ENCODE peak calls at places on chromosomes 6 and 20, in seven cellular contexts. R is A549, V is tibial nerve, N is breast epithelium, Q is adrenal gland, B is ovary, X is spleen. Z is an unnamed sample.

GRCh38 chr6:158361961-158362634 is 49.8 kb downstream of the TULP4 start:
- DNase-seq in B (no peak), Q (no peak), N (no peak), R (no peak), V (no peak), X (no peak), Z (no peak)

GRCh38 chr20:46070215-46070910 is 19.4 kb downstream of the NCOA5 start:
- DNase-seq in N (no peak), B (no peak), V (no peak), Q (no peak), X (no peak), R (no peak), Z (no peak)

GRCh38 chr6:53524455-53524815 is 20.5 kb downstream of the GCLC start:
- DNase-seq in B (no peak), V (no peak), X (no peak), Q (no peak), N (no peak), R (peak), Z (no peak)

GRCh38 chr20:51750037-51750769 is 18.0 kb downstream of the ATP9A start:
- DNase-seq in V (peak), X (no peak), N (peak), Q (peak), R (peak), B (no peak), Z (no peak)

GRCh38 chr20:63686492-63687321 is 9.7 kb upstream of the TNFRSF6B start:
- DNase-seq in B (peak), Q (peak), N (no peak), V (peak), R (peak), X (peak), Z (no peak)

GRCh38 chr20:63122626-63123025 is 93.3 kb downstream of the YTHDF1 start:
- DNase-seq in N (no peak), Q (no peak), R (no peak), V (no peak), B (no peak), X (peak), Z (no peak)

GRCh38 chr6:136031982-136032381 is 180.5 kb downstream of the PDE7B start:
- DNase-seq in X (no peak), Q (peak), V (peak), N (no peak), B (no peak), R (peak), Z (no peak)

GRCh38 chr6:46098678-46099077 is 31.1 kb upstream of the ENPP4 start:
- DNase-seq in Q (peak), R (no peak), X (no peak), V (no peak), N (peak), B (no peak), Z (no peak)

GRCh38 chr6:112626468-112627082 is 279.4 kb downstream of the RFPL4B start:
- DNase-seq in N (no peak), V (no peak), Q (no peak), X (no peak), R (peak), B (no peak), Z (no peak)

GRCh38 chr6:24428615-24429014 is 25.9 kb downstream of the MRS2 start:
- DNase-seq in X (no peak), B (no peak), R (peak), N (no peak), Q (no peak), V (no peak), Z (no peak)

GRCh38 chr6:131368077-131368911 is 204.7 kb upstream of the ARG1 start:
- DNase-seq in B (peak), N (peak), Q (peak), X (no peak), R (peak), V (peak), Z (no peak)

GRCh38 chr20:9744551-9744950 is 94.3 kb downstream of the PAK5 start:
- DNase-seq in R (no peak), Q (no peak), X (no peak), B (no peak), V (no peak), N (no peak), Z (no peak)

GRCh38 chr20:57655812-57656161 is 35.6 kb upstream of the ZBP1 start:
- DNase-seq in B (no peak), V (peak), N (no peak), R (no peak), Q (no peak), X (peak), Z (no peak)

GRCh38 chr6:138086573-138087196 is 20.5 kb downstream of the PERP start:
- DNase-seq in N (no peak), V (no peak), Q (no peak), X (no peak), R (peak), B (no peak), Z (no peak)

GRCh38 chr6:44738652-44739141 is 351.2 kb downstream of the CDC5L start:
- DNase-seq in B (no peak), X (no peak), Q (peak), R (peak), V (no peak), N (no peak), Z (no peak)

GRCh38 chr6:26536571-26537159 is 1.5 kb upstream of the HMGN4 start:
- DNase-seq in R (peak), X (no peak), Q (peak), B (peak), N (no peak), V (no peak), Z (no peak)

GRCh38 chr6:26122793-26123674 is 35.8 kb downstream of the HFE start:
- DNase-seq in N (peak), B (peak), Q (peak), V (peak), X (peak), R (peak), Z (peak)

GRCh38 chr6:97524846-97525245 is 241.8 kb upstream of the MMS22L start:
- DNase-seq in Q (no peak), R (no peak), V (no peak), B (no peak), X (peak), N (no peak), Z (no peak)

GRCh38 chr20:38934530-38934929 is 8.3 kb downstream of the FAM83D start:
- DNase-seq in B (no peak), V (no peak), Q (no peak), R (no peak), N (no peak), X (no peak), Z (no peak)

GRCh38 chr20:23143986-23144695 is 58.0 kb upstream of the CD93 start:
- DNase-seq in N (no peak), B (no peak), Q (no peak), R (no peak), X (no peak), V (no peak), Z (no peak)

GRCh38 chr6:125577263-125577662 is 172.2 kb upstream of the HEY2 start:
- DNase-seq in N (no peak), R (no peak), B (no peak), V (no peak), X (no peak), Q (no peak), Z (no peak)

GRCh38 chr6:154931741-154932424 is 63.2 kb upstream of the TIAM2 start:
- DNase-seq in N (no peak), X (no peak), R (no peak), V (no peak), Q (no peak), B (no peak), Z (no peak)

GRCh38 chr20:53737404-53738038 is 143.9 kb upstream of the ZNF217 start:
- DNase-seq in X (no peak), R (no peak), V (no peak), Q (no peak), N (no peak), B (no peak), Z (no peak)

GRCh38 chr6:23174781-23175361 is 605.5 kb downstream of the HDGFL1 start:
- DNase-seq in N (no peak), R (peak), X (no peak), V (no peak), B (no peak), Q (no peak), Z (no peak)

GRCh38 chr20:23205656-23206055 is 119.5 kb upstream of the CD93 start:
- DNase-seq in R (no peak), X (no peak), B (no peak), N (no peak), V (peak), Q (peak), Z (no peak)

GRCh38 chr6:148272084-148272483 is 70.6 kb upstream of the SASH1 start:
- DNase-seq in B (no peak), X (no peak), V (no peak), N (no peak), Q (no peak), R (no peak), Z (no peak)

GRCh38 chr6:1103027-1103426 is 208.9 kb upstream of the FOXQ1 start:
- DNase-seq in B (no peak), Q (no peak), R (no peak), V (no peak), X (no peak), N (no peak), Z (no peak)

GRCh38 chr6:18053555-18054445 is 66.4 kb upstream of the KIF13A start:
- DNase-seq in V (no peak), B (no peak), Q (no peak), R (no peak), N (no peak), X (no peak), Z (no peak)

GRCh38 chr6:28542440-28543293 is 17.0 kb downstream of the GPX5 start:
- DNase-seq in R (peak), V (no peak), Q (peak), X (no peak), N (no peak), B (peak), Z (no peak)

GRCh38 chr6:125947581-125947980 is 9.0 kb upstream of the HINT3 start:
- DNase-seq in B (no peak), N (no peak), V (no peak), Q (peak), X (no peak), R (peak), Z (no peak)

GRCh38 chr6:75381878-75382633 is 97.5 kb upstream of the TMEM30A start:
- DNase-seq in X (no peak), R (peak), N (no peak), V (no peak), Q (no peak), B (no peak), Z (no peak)

DNA sequence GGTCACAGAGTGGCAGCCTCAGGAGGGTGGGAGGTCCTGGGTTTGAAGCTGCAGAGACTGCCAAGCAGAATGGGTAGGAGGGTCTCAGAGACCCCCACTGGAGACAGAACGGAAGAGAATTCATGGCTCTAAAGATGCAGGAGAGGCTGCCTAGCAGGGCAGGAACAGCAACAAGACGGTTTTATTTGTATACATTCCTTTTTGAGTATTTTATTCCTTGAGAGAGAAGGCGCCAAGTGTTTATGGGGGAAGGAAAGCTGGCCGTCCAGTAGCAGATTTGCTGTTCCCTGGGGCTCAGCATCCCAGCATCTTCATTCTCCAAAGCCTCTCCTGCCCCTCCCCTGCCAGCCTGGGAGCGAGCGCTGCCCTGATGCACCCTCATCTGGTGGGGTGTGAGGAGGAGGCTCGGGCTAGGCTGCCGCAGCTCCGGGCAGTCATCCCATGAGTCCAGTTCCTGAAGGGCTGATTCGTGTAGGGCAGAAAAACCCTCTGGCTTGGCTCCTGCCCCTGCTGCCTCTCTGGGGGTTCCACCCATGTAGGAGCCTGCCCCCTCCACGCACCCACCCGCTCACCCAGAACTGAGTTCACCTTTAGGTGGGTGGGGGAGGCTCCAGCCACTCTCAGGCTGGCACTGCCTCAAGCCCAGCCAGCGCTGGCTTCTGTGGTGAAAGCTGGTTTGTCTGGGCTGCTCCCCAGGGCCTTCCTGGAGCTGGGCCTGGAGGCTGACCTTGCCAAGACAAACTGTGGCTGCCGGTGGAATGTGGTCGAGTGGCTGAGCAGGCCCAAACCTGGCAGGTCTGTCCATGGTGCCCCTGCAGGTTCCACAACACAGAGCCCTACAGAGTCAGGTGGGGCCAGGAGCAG is 32.4 kb downstream of the CPXM1 start:
- DNase-seq in Q (peak), N (peak), B (no peak), R (no peak), X (no peak), V (no peak), Z (no peak)
- TF ChIP-seq POLR2A in Q (no peak), N (no peak), B (no peak), R (no peak), X (no peak), V (no peak), Z (no peak)

DNA sequence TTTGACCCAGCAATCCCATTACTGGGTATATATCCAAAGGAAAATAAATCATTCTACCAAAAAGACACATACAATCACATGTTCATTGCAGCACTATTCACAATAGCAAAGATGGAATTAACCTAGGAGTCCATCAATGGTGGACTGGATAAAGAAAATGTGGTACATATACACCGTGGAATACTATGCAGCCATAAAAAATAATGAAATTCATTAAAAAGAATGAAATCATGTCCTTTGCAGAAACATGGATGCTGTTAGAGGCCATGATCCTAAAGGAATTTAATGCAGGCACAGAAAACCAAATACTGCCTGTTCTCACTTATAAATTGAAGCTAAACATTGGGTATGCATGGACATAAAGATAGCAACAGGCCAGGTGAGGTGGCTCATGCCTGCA is 61.9 kb upstream of the BMP6 start:
- DNase-seq in Q (no peak), R (no peak), B (no peak), N (no peak), V (no peak), X (no peak), Z (no peak)
- H3K4me3 ChIP-seq in Q (no peak), R (no peak), B (no peak), N (no peak), V (no peak), X (no peak), Z (no peak)

DNA sequence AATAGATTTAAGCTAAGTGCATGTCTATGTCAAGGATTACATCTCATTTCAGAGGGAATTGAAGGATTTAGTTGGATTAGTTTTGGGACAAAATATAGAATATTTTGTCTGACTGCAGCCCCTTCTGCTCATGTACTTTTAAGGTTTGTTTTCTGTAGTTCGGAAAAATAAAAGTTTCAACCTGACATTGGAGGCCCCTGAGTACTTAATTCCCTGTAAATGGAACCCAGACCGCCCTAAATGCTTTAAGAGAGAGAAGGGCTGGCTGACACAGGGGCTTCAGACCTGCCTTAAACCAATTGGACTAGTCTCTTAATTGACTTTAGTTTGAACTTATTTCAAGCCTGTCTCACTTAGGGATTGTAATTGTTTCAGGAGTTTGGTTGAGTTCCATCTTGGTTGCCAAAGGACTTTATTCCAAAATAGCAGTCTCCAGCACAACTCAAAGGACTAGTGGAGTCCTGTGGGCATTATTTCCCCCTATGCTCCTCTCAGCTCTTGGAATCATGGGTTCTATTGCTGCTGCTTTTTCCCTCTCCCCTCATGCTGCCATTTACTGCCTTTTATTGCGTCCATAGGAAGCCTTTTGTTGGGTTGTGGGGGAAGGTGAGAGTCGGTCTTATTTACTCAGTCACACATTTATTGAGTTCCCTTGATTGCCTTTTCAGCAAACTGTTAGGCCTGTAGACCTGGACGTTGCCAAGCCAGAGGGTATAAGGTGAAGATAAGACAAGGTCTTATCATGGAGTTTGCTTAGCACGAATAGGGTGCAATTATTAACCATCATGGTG is 14.5 kb downstream of the BRD2 start:
- DNase-seq in B (no peak), X (no peak), N (no peak), Q (no peak), R (no peak), V (no peak), Z (no peak)
- TF ChIP-seq POLR2A in B (no peak), X (no peak), N (no peak), Q (no peak), R (no peak), V (no peak), Z (no peak)

GRCh38 chr6:144343736-144344428 is 58.7 kb downstream of the UTRN start:
- DNase-seq in B (no peak), Q (no peak), R (peak), X (peak), N (no peak), V (no peak), Z (no peak)
- H3K4me3 ChIP-seq in B (no peak), Q (peak), R (no peak), X (peak), N (peak), V (no peak), Z (peak)

GRCh38 chr6:108565091-108565766 is 4.5 kb downstream of the FOXO3 start:
- DNase-seq in Q (no peak), N (no peak), B (no peak), R (no peak), X (no peak), V (no peak), Z (no peak)

GRCh38 chr6:108563292-108563691 is 2.6 kb downstream of the FOXO3 start:
- DNase-seq in R (no peak), Q (no peak), V (no peak), B (no peak), X (no peak), N (no peak), Z (no peak)

GRCh38 chr6:108562503-108562993 is 1.8 kb downstream of the FOXO3 start:
- DNase-seq in Q (peak), V (peak), R (peak), X (peak), B (peak), N (no peak), Z (no peak)

GRCh38 chr6:108565893-108566292 is 5.2 kb downstream of the FOXO3 start:
- DNase-seq in R (no peak), X (no peak), N (no peak), Q (peak), B (peak), V (peak), Z (no peak)

GRCh38 chr6:108564178-108564577 is 3.5 kb downstream of the FOXO3 start:
- DNase-seq in Q (no peak), N (no peak), B (no peak), V (no peak), R (no peak), X (no peak), Z (no peak)
- TF ChIP-seq POLR2A in Q (no peak), N (no peak), B (no peak), V (no peak), R (no peak), X (no peak), Z (no peak)